ENCODE peak calls at places on chromosome 19, in six cellular contexts. H, C, U, T, B and D are unnamed samples.

GRCh38 chr19:16200038-16200775 is 2.5 kb downstream of the AP1M1 start:
- DNase-seq in H (no peak), C (no peak), U (no peak), T (no peak), B (peak; percentile 80), D (no peak)

GRCh38 chr19:57363734-57364181 is 407 bp downstream of the TRAPPC2B start:
- DNase-seq in H (no peak), C (no peak), U (no peak), T (no peak), B (peak; percentile 20), D (no peak)

GRCh38 chr19:43957891-43958290 is 6.9 kb downstream of the ZNF221 start:
- DNase-seq in H (peak; percentile 86), C (no peak), U (no peak), T (no peak), B (peak; percentile 15), D (no peak)

GRCh38 chr19:48659768-48660167 is 13.0 kb downstream of the NTN5 start:
- DNase-seq in H (no peak), C (no peak), U (no peak), T (no peak), B (no peak), D (no peak)

GRCh38 chr19:7069904-7070226 is 362 bp downstream of the ZNF557 start:
- DNase-seq in H (no peak), C (no peak), U (no peak), T (no peak), B (no peak), D (no peak)

GRCh38 chr19:6271721-6272410 is 7.9 kb downstream of the MLLT1 start:
- DNase-seq in H (no peak), C (no peak), U (no peak), T (no peak), B (peak; percentile 91), D (peak; percentile 58)

GRCh38 chr19:18663940-18664530 is 19.4 kb upstream of the CRTC1 start:
- DNase-seq in H (no peak), C (no peak), U (no peak), T (no peak), B (no peak), D (no peak)

GRCh38 chr19:40667602-40668001 is 22.8 kb downstream of the NUMBL start:
- DNase-seq in H (no peak), C (no peak), U (no peak), T (no peak), B (no peak), D (no peak)

GRCh38 chr19:17086129-17086528 is 10.6 kb downstream of the MYO9B start:
- DNase-seq in H (no peak), C (no peak), U (no peak), T (no peak), B (no peak), D (no peak)

GRCh38 chr19:32339988-32340874 is 5.2 kb upstream of the ZNF507 start:
- DNase-seq in H (no peak), C (no peak), U (peak; percentile 38), T (no peak), B (peak; percentile 61), D (peak; percentile 66)

GRCh38 chr19:3360494-3361383 is 5.6 kb upstream of the NFIC start:
- DNase-seq in H (no peak), C (peak; percentile 69), U (peak; percentile 78), T (peak; percentile 55), B (peak; percentile 39), D (peak; percentile 77)

GRCh38 chr19:44764975-44765948 is 12.4 kb upstream of the CBLC start:
- DNase-seq in H (no peak), C (no peak), U (no peak), T (no peak), B (no peak), D (peak; percentile 90)

GRCh38 chr19:48632692-48633147 is 4.5 kb downstream of the DBP start:
- DNase-seq in H (no peak), C (no peak), U (no peak), T (no peak), B (no peak), D (no peak)

GRCh38 chr19:42480335-42481095 is 37.8 kb upstream of the CXCL17 start:
- DNase-seq in H (no peak), C (no peak), U (no peak), T (no peak), B (peak; percentile 74), D (no peak)

GRCh38 chr19:28351761-28352160 is 861.2 kb downstream of the UQCRFS1 start:
- DNase-seq in H (no peak), C (no peak), U (no peak), T (no peak), B (no peak), D (no peak)